ENCODE peak calls at places on chromosomes 16 and 17, in eight cellular contexts. S is mesenchymal stem cell, J is H9, T is colonic mucosa, B is mammary epithelial cell, O is mesendoderm, V is IMR-90, H is PC-3. E is an unnamed sample.

GRCh38 chr17:50055426-50056216 is at the start of gene ITGA3:
- DNase-seq in S (peak), J (peak), T (peak), B (peak), O (peak), V (peak), H (peak), E (peak)

GRCh38 chr17:44792276-44792675 is 33.5 kb downstream of the ADAM11 start:
- DNase-seq in S (peak), J (no peak), T (no peak), B (peak), O (no peak), V (peak), H (no peak), E (no peak)

GRCh38 chr16:3142327-3142726 is 7.5 kb downstream of the ZNF213 start:
- DNase-seq in S (no peak), J (no peak), T (no peak), B (no peak), O (no peak), V (no peak), H (no peak), E (no peak)

GRCh38 chr16:645852-646678 is 3.1 kb upstream of the WDR90 start:
- DNase-seq in S (no peak), J (no peak), T (no peak), B (no peak), O (no peak), V (no peak), H (peak), E (no peak)

GRCh38 chr17:73362697-73363096 is 50.9 kb upstream of the CDC42EP4 start:
- DNase-seq in S (no peak), J (peak), T (no peak), B (no peak), O (peak), V (no peak), H (no peak), E (peak)

GRCh38 chr17:34614698-34615097 is 35.3 kb downstream of the TMEM132E start:
- DNase-seq in S (no peak), J (no peak), T (no peak), B (no peak), O (no peak), V (no peak), H (no peak), E (no peak)

GRCh38 chr16:89283449-89283848 is 65.9 kb downstream of the ZNF778 start:
- DNase-seq in S (no peak), J (no peak), T (no peak), B (no peak), O (no peak), V (no peak), H (no peak), E (no peak)

GRCh38 chr17:74389094-74389753 is 21.9 kb downstream of the GPR142 start:
- DNase-seq in S (no peak), J (no peak), T (no peak), B (no peak), O (no peak), V (no peak), H (no peak), E (no peak)

GRCh38 chr17:64160378-64160777 is 30.4 kb upstream of the ERN1 start:
- DNase-seq in S (no peak), J (no peak), T (no peak), B (no peak), O (no peak), V (no peak), H (no peak), E (peak)

GRCh38 chr17:16050844-16051243 is 51.2 kb downstream of the TTC19 start:
- DNase-seq in S (no peak), J (no peak), T (no peak), B (no peak), O (no peak), V (no peak), H (no peak), E (no peak)

GRCh38 chr17:7512105-7512504 is 27.9 kb downstream of the POLR2A start:
- DNase-seq in S (no peak), J (no peak), T (no peak), B (no peak), O (no peak), V (no peak), H (no peak), E (no peak)

GRCh38 chr17:60573139-60573975 is 26.6 kb upstream of the PPM1D start:
- DNase-seq in S (peak), J (no peak), T (no peak), B (no peak), O (peak), V (peak), H (no peak), E (peak)

GRCh38 chr16:22232277-22233049 is 26.4 kb downstream of the EEF2K start:
- DNase-seq in S (peak), J (no peak), T (peak), B (peak), O (no peak), V (peak), H (peak), E (no peak)

GRCh38 chr16:2856686-2857450 is 1.1 kb downstream of the PRSS22 start:
- DNase-seq in S (no peak), J (no peak), T (no peak), B (no peak), O (no peak), V (no peak), H (no peak), E (no peak)

DNA sequence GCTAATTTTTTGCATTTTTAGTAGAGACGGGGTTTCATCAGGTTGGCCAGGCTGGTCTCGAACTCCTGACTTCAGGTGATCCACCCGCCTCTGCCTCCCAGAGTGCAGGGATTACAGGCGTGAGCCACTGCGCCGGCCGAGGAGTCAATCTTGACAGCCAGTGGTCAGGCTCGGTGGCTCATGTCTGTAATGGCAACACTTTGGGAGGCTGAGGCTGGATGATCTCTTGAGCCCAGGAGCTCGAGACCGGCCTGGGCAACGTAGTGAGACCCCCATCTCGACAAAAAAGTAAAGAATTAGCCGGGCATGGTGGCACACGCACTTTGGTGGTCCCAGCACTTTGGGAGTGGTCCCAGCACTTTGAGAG is 608 bp upstream of the PGS1 start:
- DNase-seq in S (no peak), J (no peak), T (no peak), B (no peak), O (no peak), V (no peak), H (no peak), E (no peak)
- H3K27ac ChIP-seq in S (peak), J (no peak), T (peak), B (peak), O (no peak), V (peak), H (no peak), E (no peak)

GRCh38 chr16:27404163-27404823 is 2.3 kb downstream of the IL21R start:
- DNase-seq in S (no peak), J (no peak), T (no peak), B (no peak), O (no peak), V (no peak), H (no peak), E (no peak)

GRCh38 chr16:27403601-27403992 is 1.6 kb downstream of the IL21R start:
- DNase-seq in S (no peak), J (no peak), T (no peak), B (no peak), O (no peak), V (no peak), H (no peak), E (no peak)

GRCh38 chr16:27401768-27402568 is at the start of gene IL21R:
- DNase-seq in S (no peak), J (no peak), T (peak), B (no peak), O (no peak), V (peak), H (no peak), E (peak)

GRCh38 chr16:27402569-27402963 is 592 bp downstream of the IL21R start:
- DNase-seq in S (no peak), J (no peak), T (no peak), B (no peak), O (no peak), V (no peak), H (no peak), E (no peak)

DNA sequence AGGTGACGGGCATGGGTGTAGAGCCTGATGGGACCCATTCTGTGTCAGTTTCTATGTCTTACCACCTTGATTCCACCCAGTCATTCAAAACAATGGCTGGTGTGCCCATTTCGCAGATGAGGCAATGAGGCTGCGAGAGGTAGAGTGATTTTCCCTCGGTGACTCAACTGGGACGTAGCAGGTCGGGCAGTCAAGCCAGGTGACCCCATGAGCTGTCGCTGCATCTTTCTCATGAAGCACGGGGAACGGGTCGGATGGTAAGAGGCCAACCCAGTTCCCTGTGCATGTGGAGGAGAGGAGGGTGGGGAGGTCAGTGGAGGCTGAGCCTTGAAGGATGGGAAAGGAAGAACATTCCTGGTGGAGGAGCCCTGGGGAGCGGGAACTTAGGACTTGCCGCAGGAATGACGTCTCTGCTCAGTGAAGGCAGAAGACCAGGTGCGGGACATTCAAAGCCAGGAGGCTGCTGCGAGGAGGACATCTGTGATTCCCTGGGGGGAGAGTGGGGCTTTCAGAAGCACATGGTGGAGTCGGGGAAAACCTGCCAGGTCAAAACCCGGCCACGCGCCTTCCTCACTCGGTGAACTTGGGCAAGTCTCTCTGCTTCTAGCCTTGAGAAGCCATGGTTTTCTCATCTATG is 1.1 kb downstream of the IL21R start:
- DNase-seq in S (no peak), J (no peak), T (no peak), B (no peak), O (no peak), V (no peak), H (no peak), E (no peak)
- H3K9ac ChIP-seq in S (no peak), J (no peak), T (no peak), B (no peak), O (no peak), V (no peak), H (no peak), E (no peak)

DNA sequence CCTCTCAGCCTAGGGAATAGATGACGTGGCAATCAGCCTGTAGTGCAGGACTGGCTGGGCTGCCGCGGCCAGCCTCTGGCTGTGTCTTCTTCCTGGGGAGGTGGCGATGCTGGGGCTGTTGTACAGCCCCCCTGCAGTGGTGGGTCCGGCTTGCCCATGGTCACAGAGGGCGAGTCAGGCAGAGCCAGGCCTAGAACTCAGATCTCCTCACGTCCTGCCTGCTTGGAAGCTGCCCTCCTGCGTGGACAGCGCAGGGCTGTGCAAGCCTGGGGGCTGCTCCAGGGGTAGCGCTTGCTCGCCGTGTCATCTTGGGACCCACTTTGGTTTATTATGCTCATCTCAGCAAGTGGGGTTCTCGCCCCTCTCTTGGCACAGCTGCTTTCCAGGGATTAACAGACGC is 19.3 kb downstream of the NMRAL1 start:
- DNase-seq in S (no peak), J (no peak), T (no peak), B (no peak), O (no peak), V (no peak), H (no peak), E (no peak)
- H3K27ac ChIP-seq in S (no peak), J (no peak), T (no peak), B (no peak), O (no peak), V (no peak), H (no peak), E (no peak)

GRCh38 chr17:10668771-10669170 is 11.7 kb upstream of the MYH3 start:
- DNase-seq in S (peak), J (no peak), T (no peak), B (no peak), O (no peak), V (peak), H (peak), E (no peak)
- H3K9ac ChIP-seq in S (no peak), J (no peak), T (no peak), B (no peak), O (no peak), V (no peak), H (no peak), E (no peak)

DNA sequence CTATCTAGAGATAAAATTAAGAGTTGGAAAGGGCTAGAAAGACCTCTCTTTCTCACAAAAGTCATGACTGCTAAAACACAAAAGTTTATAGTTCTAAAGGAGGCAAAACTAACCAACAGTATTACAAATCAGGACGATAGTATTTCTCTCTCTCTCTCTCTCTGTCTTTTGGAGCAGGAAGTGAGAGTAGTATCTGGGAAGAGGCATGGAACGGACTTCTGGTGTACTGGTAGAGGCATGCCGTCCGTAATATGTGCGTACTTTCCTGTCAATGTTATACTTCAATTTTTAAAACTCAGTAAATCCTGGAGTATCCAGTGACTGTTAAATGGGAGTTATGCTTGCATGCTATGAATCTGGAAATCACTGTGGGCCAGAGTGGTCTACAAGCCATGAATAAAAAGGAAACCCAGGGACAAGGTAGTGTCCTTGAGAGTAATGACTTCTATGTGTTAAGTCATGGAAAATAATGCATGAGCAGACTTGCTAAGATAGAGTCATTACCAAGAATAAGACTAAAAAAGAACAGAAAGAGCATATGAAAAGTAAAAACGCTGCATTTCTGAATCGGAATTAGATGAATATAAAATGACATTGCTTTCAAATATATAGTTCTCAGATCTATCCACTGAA is 49.8 kb upstream of the ANKFY1 start:
- DNase-seq in S (peak), J (no peak), T (no peak), B (no peak), O (no peak), V (no peak), H (no peak), E (no peak)
- H3K27ac ChIP-seq in S (no peak), J (no peak), T (no peak), B (no peak), O (no peak), V (no peak), H (no peak), E (no peak)

DNA sequence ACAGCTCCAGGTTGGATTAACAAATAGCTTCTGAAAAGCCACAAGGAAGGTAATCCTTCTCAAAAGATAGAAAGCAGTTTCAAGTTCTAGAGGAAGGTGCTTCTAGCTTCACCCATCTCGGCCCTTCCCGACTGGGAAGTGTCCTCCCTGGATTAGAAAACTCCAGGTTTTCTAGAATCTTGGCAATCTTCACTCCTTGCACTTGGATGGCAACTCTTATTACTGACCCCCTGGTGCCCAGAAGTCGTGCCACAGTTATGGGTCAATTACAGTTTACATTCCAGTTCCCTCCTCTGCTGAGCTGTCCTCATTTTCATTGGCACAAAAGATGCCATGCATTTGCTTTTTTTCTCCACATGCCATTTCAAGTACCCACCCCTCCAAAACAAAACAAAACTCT is 65.6 kb downstream of the SMG6 start:
- DNase-seq in S (no peak), J (no peak), T (no peak), B (no peak), O (no peak), V (no peak), H (no peak), E (no peak)
- H3K9ac ChIP-seq in S (peak), J (no peak), T (no peak), B (no peak), O (no peak), V (peak), H (no peak), E (no peak)

DNA sequence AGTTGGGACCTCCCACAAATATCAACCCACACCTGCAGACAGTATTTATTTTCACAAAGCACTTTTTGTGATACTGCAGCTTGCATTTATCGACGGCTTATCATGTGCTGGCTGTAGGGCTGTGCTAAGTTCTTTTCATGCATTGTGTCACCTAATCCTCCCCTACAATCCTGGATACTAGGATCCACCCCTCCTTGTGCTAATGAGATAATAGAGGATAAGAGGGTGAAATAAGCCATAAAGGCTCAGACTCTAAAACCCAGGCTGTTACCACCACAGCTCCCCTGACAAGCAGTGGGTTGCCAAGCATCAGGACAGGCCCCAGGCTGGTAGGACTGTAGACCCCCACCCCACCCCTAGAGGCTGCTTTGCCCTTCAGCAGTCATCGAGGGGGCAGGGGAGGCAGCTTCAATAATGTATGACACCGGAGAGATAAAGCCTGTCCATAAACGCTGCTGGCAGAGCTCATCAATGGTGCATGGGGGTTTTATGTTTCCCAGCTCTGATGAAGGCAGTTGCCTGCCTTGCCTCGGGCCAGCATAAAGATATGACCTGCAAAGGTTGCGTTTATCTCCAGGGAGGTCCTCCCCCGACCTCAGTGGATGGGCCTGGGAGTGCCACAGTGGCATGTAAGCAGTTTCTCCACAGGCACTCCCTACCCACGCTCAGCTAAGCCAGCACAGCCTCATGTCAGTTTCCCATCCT is 73.9 kb upstream of the C16orf82 start:
- DNase-seq in S (no peak), J (no peak), T (no peak), B (no peak), O (peak), V (no peak), H (no peak), E (peak)
- H3K27ac ChIP-seq in S (no peak), J (no peak), T (no peak), B (no peak), O (no peak), V (no peak), H (no peak), E (no peak)

DNA sequence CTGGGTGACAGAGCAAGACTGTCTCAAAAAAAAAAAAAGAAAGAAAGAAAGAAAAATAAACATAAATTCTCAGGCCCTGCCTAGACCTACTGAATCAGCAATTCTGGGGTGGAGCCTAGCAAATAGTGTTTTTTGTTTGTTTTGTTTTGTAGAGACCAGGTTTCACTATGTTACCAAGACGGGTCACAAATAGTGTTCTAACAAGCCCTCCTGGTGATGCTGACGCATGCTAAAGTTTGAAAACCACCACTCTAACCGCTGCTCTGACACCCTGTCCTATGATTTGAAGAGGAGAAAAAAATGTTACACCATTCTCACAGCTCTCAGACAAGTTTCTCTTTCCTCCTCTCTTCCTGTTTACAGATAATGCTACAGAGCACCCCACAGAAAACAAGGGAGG is 1.5 kb downstream of the MRPL10 start:
- DNase-seq in S (peak), J (no peak), T (no peak), B (no peak), O (no peak), V (no peak), H (no peak), E (no peak)
- H3K9ac ChIP-seq in S (peak), J (no peak), T (peak), B (no peak), O (no peak), V (no peak), H (no peak), E (no peak)

GRCh38 chr17:57242148-57242547 is 14.2 kb upstream of the MSI2 start:
- DNase-seq in S (peak), J (no peak), T (no peak), B (no peak), O (no peak), V (no peak), H (no peak), E (no peak)
- H3K27ac ChIP-seq in S (no peak), J (no peak), T (no peak), B (no peak), O (no peak), V (no peak), H (no peak), E (no peak)

E was measured in endodermal cell.